ENCODE peak calls at places on chromosomes 2 and 18, in five cellular contexts. G is transverse colon, V is HCT116, J is mesothelial cell of epicardium, K is stomach. U is an unnamed sample.

GRCh38 chr18:29188760-29189159 is 1011.8 kb upstream of the CDH2 start:
- DNase-seq in G (no peak), V (no peak), J (no peak), K (no peak), U (no peak)

GRCh38 chr2:58688813-58689212 is 447.7 kb upstream of the FANCL start:
- DNase-seq in G (no peak), V (no peak), J (no peak), K (no peak), U (no peak)

GRCh38 chr18:63472380-63472779 is 4.4 kb upstream of the SERPINB5 start:
- DNase-seq in G (peak), V (peak), J (no peak), K (no peak), U (no peak)

GRCh38 chr2:168798076-168798887 is 4.2 kb upstream of the NOSTRIN start:
- DNase-seq in G (peak), V (no peak), J (no peak), K (no peak), U (peak)

GRCh38 chr18:28177828-28178635 is 1.1 kb upstream of the CDH2 start:
- DNase-seq in G (no peak), V (no peak), J (peak), K (peak), U (peak)

GRCh38 chr18:58615150-58616132 is 13.4 kb downstream of the ALPK2 start:
- DNase-seq in G (peak), V (no peak), J (no peak), K (peak), U (peak)

GRCh38 chr18:13613591-13614317 is 112.6 kb downstream of the FAM210A start:
- DNase-seq in G (no peak), V (no peak), J (no peak), K (no peak), U (no peak)

GRCh38 chr2:148552675-148553331 is 91.7 kb upstream of the EPC2 start:
- DNase-seq in G (no peak), V (no peak), J (no peak), K (no peak), U (no peak)

GRCh38 chr2:85173909-85174308 is 40.7 kb downstream of the TCF7L1 start:
- DNase-seq in G (no peak), V (no peak), J (no peak), K (no peak), U (no peak)

GRCh38 chr2:69518836-69519235 is 81.6 kb upstream of the NFU1 start:
- DNase-seq in G (peak), V (no peak), J (no peak), K (no peak), U (no peak)

GRCh38 chr2:122471779-122472178 is 716.3 kb downstream of the TSN start:
- DNase-seq in G (no peak), V (no peak), J (no peak), K (no peak), U (no peak)

GRCh38 chr2:6972067-6972710 is 55.0 kb downstream of the RNF144A start:
- DNase-seq in G (no peak), V (no peak), J (no peak), K (no peak), U (no peak)

GRCh38 chr2:48114256-48114655 is 208.0 kb upstream of the FBXO11 start:
- DNase-seq in G (peak), V (peak), J (no peak), K (peak), U (no peak)

GRCh38 chr18:55485666-55486065 is 102.3 kb downstream of the TCF4 start:
- DNase-seq in G (no peak), V (no peak), J (no peak), K (no peak), U (no peak)

GRCh38 chr2:65749549-65749948 is 317.1 kb upstream of the SPRED2 start:
- DNase-seq in G (no peak), V (no peak), J (no peak), K (no peak), U (no peak)

GRCh38 chr2:160680294-160680693 is 186.7 kb upstream of the RBMS1 start:
- DNase-seq in G (no peak), V (no peak), J (no peak), K (no peak), U (no peak)

GRCh38 chr2:215830313-215830712 is 183.0 kb downstream of the MREG start:
- DNase-seq in G (peak), V (peak), J (no peak), K (peak), U (peak)

GRCh38 chr18:75727479-75727878 is 300.0 kb upstream of the SMIM21 start:
- DNase-seq in G (peak), V (peak), J (peak), K (no peak), U (no peak)

GRCh38 chr2:129870646-129871335 is 108.7 kb upstream of the RAB6C start:
- DNase-seq in G (no peak), V (no peak), J (no peak), K (no peak), U (no peak)

GRCh38 chr2:159744363-159744762 is 32.1 kb downstream of the MARCHF7 start:
- DNase-seq in G (no peak), V (no peak), J (no peak), K (no peak), U (no peak)

GRCh38 chr2:240298803-240299709 is 136.4 kb upstream of the GPC1 start:
- DNase-seq in G (no peak), V (no peak), J (no peak), K (peak), U (no peak)
- TF ChIP-seq CTCF in G (no peak), V (peak), J (no peak), K (no peak), U (no peak)

GRCh38 chr2:230886641-230887040 is 21.9 kb downstream of the ITM2C start:
- DNase-seq in G (no peak), V (no peak), J (no peak), K (no peak), U (no peak)

GRCh38 chr2:230885467-230886130 is 20.9 kb downstream of the ITM2C start:
- DNase-seq in G (no peak), V (no peak), J (no peak), K (no peak), U (no peak)

GRCh38 chr2:230888824-230889400 is 24.2 kb downstream of the ITM2C start:
- DNase-seq in G (no peak), V (no peak), J (no peak), K (no peak), U (no peak)

GRCh38 chr2:230887361-230887760 is 22.6 kb downstream of the ITM2C start:
- DNase-seq in G (no peak), V (no peak), J (no peak), K (no peak), U (no peak)

DNA sequence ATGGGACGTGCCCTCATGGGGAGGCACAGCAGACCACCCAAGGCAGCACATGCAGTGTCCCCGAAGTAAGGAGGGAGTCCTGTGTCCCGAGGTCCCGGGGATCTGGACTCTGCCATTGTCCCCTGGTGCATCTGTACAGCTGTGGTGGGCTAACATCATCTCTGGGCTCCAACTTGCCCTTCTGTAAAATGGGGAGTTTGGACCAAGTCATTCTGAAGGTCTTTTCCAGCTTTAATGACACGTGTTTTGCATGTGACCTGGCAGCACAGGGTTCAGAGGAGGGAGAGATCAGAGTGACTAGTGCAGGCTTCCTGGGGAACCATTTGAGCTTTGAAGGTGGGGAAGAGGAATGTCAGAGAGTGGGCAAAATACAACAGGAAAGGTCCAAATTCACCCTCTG is 21.5 kb downstream of the ITM2C start:
- DNase-seq in G (no peak), V (no peak), J (no peak), K (no peak), U (no peak)
- TF ChIP-seq CTCF in G (no peak), V (no peak), J (no peak), K (no peak), U (no peak)

DNA sequence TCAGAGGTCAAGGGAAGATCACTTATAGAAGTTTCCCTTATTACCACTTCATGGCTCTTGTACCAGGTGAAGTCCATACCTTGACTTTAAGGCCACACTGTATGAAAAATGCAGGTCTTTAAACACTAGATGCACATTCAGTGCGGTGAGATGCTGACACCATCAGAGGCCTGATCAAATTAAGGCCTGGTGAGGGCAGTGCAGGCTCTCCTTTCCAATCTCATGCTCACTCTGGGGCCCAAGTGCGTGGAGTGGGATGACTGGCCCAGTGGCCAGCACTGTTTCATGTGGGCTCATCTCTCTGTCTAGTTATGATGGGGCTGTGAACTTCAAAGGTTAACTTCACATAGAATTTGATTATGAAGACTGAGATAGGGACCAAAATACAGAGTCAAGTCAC is 281.1 kb downstream of the SLC4A3 start:
- DNase-seq in G (no peak), V (no peak), J (no peak), K (no peak), U (no peak)
- TF ChIP-seq CTCF in G (no peak), V (no peak), J (no peak), K (no peak), U (no peak)

GRCh38 chr2:208488668-208489564 is 82.3 kb downstream of the PTH2R start:
- DNase-seq in G (no peak), V (no peak), J (no peak), K (no peak), U (no peak)
- TF ChIP-seq CTCF in G (no peak), V (no peak), J (no peak), K (no peak), U (no peak)

GRCh38 chr18:74196220-74197119 is 48.1 kb downstream of the TIMM21 start:
- DNase-seq in G (peak), V (peak), J (peak), K (peak), U (no peak)
- TF ChIP-seq CTCF in G (peak), V (peak), J (peak), K (peak), U (peak)

DNA sequence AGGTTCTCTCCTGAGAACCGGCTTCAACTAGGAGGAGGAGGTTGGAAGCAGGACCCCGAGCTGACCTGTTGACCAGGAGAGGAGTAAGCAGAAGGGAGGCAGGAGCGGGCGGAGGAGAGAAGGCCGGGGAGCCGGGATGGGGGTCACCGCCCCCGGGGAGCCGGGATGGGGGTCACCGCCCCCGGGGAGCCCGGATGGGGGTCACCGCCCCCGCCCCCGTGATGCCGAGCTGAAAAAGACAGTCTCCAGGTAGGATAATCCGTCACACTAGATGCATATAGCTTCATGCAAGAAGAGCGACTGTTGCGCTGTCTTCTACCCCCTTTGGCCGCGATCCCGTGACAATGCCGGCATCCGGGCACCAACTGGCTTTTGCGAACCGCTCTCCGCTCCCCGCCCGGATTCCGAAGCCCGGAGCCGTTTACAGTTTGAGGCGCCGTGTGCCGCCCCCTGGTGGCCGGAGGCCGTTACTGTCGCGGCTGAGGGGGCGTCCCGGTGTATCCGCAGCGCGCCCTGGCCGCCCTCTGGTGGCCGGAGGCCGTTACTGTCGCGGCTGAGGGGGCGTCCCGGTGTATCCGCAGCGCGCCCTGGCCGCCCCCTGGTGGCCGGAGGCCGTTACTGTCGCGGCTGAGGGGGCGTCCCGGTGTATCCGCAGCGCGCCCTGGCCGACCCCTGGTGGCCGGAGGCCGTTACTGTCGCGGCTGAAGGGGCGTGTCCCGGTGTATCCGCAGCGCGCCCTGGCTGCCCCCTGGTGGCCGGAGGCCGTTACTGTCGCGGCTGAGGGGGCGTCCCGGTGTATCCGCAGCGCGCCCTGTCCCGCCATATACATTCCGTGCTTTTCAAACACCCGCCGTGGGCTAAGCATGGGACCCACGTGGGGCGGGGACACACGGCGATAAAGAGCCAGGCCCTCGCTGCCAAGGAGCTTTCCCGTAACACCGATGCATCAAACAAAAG is 89.6 kb downstream of the ACTR3 start:
- DNase-seq in G (no peak), V (no peak), J (no peak), K (no peak), U (no peak)
- TF ChIP-seq CTCF in G (peak), V (peak), J (peak), K (peak), U (no peak)

U was measured in adrenal gland.